ENCODE peak calls at places on chromosomes 16 and 17, in eight cellular contexts. S, T, M, C, H, N, U and D are unnamed samples.

GRCh38 chr17:31394544-31394943 is 3.1 kb downstream of the RAB11FIP4 start:
- DNase-seq in H (no peak), N (peak), T (peak), S (peak), U (peak), M (peak), C (peak), D (peak)

GRCh38 chr17:50514388-50514787 is 6.1 kb downstream of the MYCBPAP start:
- DNase-seq in N (no peak), M (no peak), U (no peak), H (no peak), T (no peak), C (no peak), S (no peak), D (no peak)

GRCh38 chr17:27414271-27414670 is 42.0 kb upstream of the KSR1 start:
- DNase-seq in T (no peak), U (no peak), M (no peak), C (no peak), S (no peak), N (no peak), H (no peak), D (peak)

GRCh38 chr17:7988750-7989178 is 13.7 kb upstream of the GUCY2D start:
- DNase-seq in U (peak), C (peak), T (no peak), S (no peak), N (peak), M (peak), H (peak), D (peak)

GRCh38 chr17:49108318-49108717 is 24.3 kb upstream of the B4GALNT2 start:
- DNase-seq in M (no peak), N (peak), H (no peak), U (peak), T (no peak), C (peak), S (no peak), D (peak)

GRCh38 chr16:53515259-53515658 is 12.2 kb upstream of the AKTIP start:
- DNase-seq in S (no peak), H (peak), M (no peak), T (no peak), U (no peak), C (no peak), N (no peak), D (no peak)

GRCh38 chr17:39200957-39201510 is 951 bp downstream of the RPL19 start:
- DNase-seq in T (no peak), S (no peak), U (no peak), N (no peak), C (no peak), H (no peak), M (no peak), D (no peak)

GRCh38 chr16:79691001-79691400 is 90.5 kb upstream of the MAF start:
- DNase-seq in M (no peak), T (no peak), S (no peak), U (peak), N (no peak), C (no peak), H (no peak), D (no peak)

GRCh38 chr17:76272541-76273434 is 7.6 kb downstream of the UBALD2 start:
- DNase-seq in H (no peak), M (no peak), N (no peak), T (no peak), C (no peak), U (peak), S (no peak), D (no peak)

GRCh38 chr16:57801098-57801855 is 1.0 kb downstream of the KIFC3 start:
- DNase-seq in M (peak), N (peak), T (no peak), H (no peak), C (peak), U (peak), S (no peak), D (peak)

GRCh38 chr17:83014297-83014696 is 65.1 kb upstream of the METRNL start:
- DNase-seq in T (no peak), U (no peak), N (no peak), H (no peak), M (no peak), S (no peak), C (no peak), D (no peak)

GRCh38 chr16:87297918-87298631 is 19.1 kb downstream of the C16orf95 start:
- DNase-seq in H (no peak), N (no peak), M (peak), U (peak), C (no peak), T (no peak), S (no peak), D (no peak)

GRCh38 chr16:87014112-87014511 is 303.1 kb downstream of the C16orf95 start:
- DNase-seq in N (no peak), S (no peak), H (no peak), T (no peak), M (no peak), U (no peak), C (no peak), D (no peak)

GRCh38 chr16:58485184-58485887 is 14.6 kb upstream of the NDRG4 start:
- DNase-seq in S (no peak), T (no peak), H (no peak), M (no peak), U (no peak), N (no peak), C (no peak), D (no peak)

GRCh38 chr17:50763716-50764450 is 3.4 kb downstream of the ANKRD40CL start:
- DNase-seq in C (no peak), N (no peak), S (no peak), M (peak), T (no peak), U (no peak), H (no peak), D (no peak)

GRCh38 chr17:65662166-65662565 is 100.7 kb upstream of the AXIN2 start:
- DNase-seq in U (peak), N (no peak), H (no peak), T (no peak), M (no peak), C (peak), S (no peak), D (no peak)

GRCh38 chr17:76911299-76912007 is 43.2 kb downstream of the MGAT5B start:
- DNase-seq in H (no peak), S (no peak), N (no peak), T (no peak), C (no peak), U (no peak), M (no peak), D (no peak)

GRCh38 chr17:16255481-16255901 is 38.5 kb downstream of the PIGL start:
- DNase-seq in T (no peak), N (no peak), C (peak), M (peak), S (peak), U (peak), H (peak), D (no peak)

GRCh38 chr16:89686520-89687091 is at the start of gene CDK10:
- DNase-seq in S (peak), N (peak), H (peak), M (peak), C (peak), T (peak), U (peak), D (peak)

GRCh38 chr16:74521691-74522090 is 85.2 kb downstream of the GLG1 start:
- DNase-seq in C (peak), M (peak), U (peak), T (no peak), H (no peak), S (no peak), N (no peak), D (no peak)

GRCh38 chr17:6749519-6749918 is 6.3 kb upstream of the XAF1 start:
- DNase-seq in H (no peak), N (no peak), C (no peak), T (no peak), S (no peak), M (no peak), U (peak), D (peak)

GRCh38 chr17:35605753-35606152 is 18.6 kb downstream of the AP2B1 start:
- DNase-seq in U (peak), H (no peak), N (no peak), M (no peak), C (peak), S (no peak), T (no peak), D (no peak)

GRCh38 chr16:3173892-3174617 is 13.9 kb upstream of the OR1F1 start:
- DNase-seq in H (peak), T (no peak), M (no peak), N (peak), C (no peak), S (no peak), U (peak), D (peak)

GRCh38 chr17:50161023-50161910 is 4.5 kb upstream of the SGCA start:
- DNase-seq in S (peak), M (peak), T (peak), H (peak), U (peak), N (peak), C (peak), D (peak)

GRCh38 chr17:75390982-75391381 is 14.5 kb downstream of the GRB2 start:
- DNase-seq in C (peak), U (peak), H (no peak), S (no peak), T (no peak), M (no peak), N (no peak), D (no peak)

GRCh38 chr17:45668316-45668715 is 115.8 kb upstream of the CRHR1 start:
- DNase-seq in H (no peak), T (no peak), S (no peak), U (no peak), M (no peak), N (no peak), C (no peak), D (no peak)

GRCh38 chr16:7150230-7150629 is 182.4 kb upstream of the RBFOX1 start:
- DNase-seq in C (no peak), M (no peak), U (no peak), T (no peak), S (no peak), H (no peak), N (no peak), D (no peak)
- TF ChIP-seq CTCF in C (no peak), M (no peak), U (no peak), T (no peak), S (no peak), H (no peak), N (no peak), D (no peak)

DNA sequence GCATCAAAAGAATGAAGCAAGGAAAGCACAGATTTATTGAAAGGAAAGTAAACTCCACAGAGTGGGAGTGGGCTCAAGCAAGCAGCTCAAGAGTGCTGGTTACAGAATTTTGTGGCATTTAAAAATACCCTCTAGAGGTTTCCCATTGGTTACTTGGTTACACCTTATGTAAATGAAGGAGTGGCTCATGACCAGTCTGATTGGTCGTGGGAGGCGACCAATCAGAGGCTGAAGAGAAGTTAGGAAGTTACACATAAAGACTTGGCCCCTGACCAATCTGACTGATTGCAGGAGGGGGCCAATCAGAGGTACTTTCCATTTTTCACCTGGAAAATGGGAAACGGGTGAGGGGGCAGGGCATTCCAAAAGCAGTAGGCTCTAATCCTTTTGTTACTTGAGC is 1373.8 kb upstream of the GOT2 start:
- DNase-seq in N (no peak), H (no peak), S (no peak), T (no peak), U (no peak), M (no peak), C (no peak), D (no peak)
- H3K4me3 ChIP-seq in N (no peak), H (no peak), S (no peak), T (no peak), U (no peak), M (no peak), C (no peak), D (no peak)

GRCh38 chr17:37246085-37246484 is 129.7 kb upstream of the C17orf78 start:
- DNase-seq in N (no peak), M (no peak), U (no peak), S (no peak), H (no peak), C (no peak), T (no peak), D (no peak)
- TF ChIP-seq CTCF in N (no peak), M (no peak), U (no peak), S (no peak), H (no peak), C (no peak), T (no peak), D (no peak)

GRCh38 chr16:22270525-22270924 is 26.7 kb upstream of the POLR3E start:
- DNase-seq in T (no peak), C (peak), H (no peak), N (no peak), S (no peak), U (peak), M (no peak), D (no peak)

GRCh38 chr16:22264786-22265185 is 32.4 kb upstream of the POLR3E start:
- DNase-seq in T (no peak), S (no peak), N (no peak), H (no peak), M (no peak), C (peak), U (peak), D (peak)

GRCh38 chr16:22267764-22268163 is 29.4 kb upstream of the POLR3E start:
- DNase-seq in N (no peak), C (no peak), T (no peak), U (no peak), M (no peak), H (no peak), S (no peak), D (no peak)

GRCh38 chr16:22265351-22265750 is 31.9 kb upstream of the POLR3E start:
- DNase-seq in M (no peak), U (no peak), T (no peak), C (no peak), H (no peak), N (no peak), S (no peak), D (no peak)

GRCh38 chr16:22266546-22266945 is 30.7 kb upstream of the POLR3E start:
- DNase-seq in S (no peak), M (no peak), T (no peak), U (no peak), N (no peak), H (no peak), C (no peak), D (no peak)
- H3K4me3 ChIP-seq in S (no peak), M (no peak), T (no peak), U (no peak), N (no peak), H (no peak), C (no peak), D (no peak)

DNA sequence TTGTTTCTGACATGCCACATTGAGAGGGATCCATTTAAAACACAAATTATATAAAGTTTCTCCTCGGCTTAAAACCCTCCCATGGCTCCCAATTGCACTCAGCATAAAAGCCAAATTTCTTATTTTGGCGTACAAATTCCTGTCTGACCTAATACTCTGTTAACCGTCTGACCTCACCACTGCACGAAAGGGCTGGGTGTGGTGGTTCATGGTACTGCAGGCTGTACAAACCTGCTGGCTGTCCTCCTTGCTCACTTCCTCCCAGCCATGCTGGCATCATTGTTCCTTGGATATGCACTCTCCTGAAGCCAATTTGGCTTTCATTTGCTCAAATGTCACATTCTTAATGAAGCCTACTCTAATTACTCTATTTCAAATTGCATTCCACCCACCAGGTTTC is 301.6 kb upstream of the C16orf82 start:
- DNase-seq in N (peak), H (no peak), S (no peak), U (no peak), C (no peak), M (peak), T (no peak), D (peak)
- TF ChIP-seq CTCF in N (no peak), H (no peak), S (peak), U (no peak), C (peak), M (no peak), T (peak), D (peak)

GRCh38 chr17:57982452-57983170 is 5.4 kb downstream of the VEZF1 start:
- DNase-seq in H (no peak), T (no peak), N (no peak), M (no peak), U (no peak), S (no peak), C (no peak), D (no peak)
- H3K4me3 ChIP-seq in H (no peak), T (no peak), N (no peak), M (no peak), U (no peak), S (no peak), C (no peak), D (no peak)